ENCODE peak calls at places on chromosomes 3 and 15, in seven cellular contexts. E is psoas muscle; R is ovary; F is SK-N-DZ; G is HAP-1; C is foreskin fibroblast; V is stimulated activated naive CD8-positive, alpha-beta T cell treated with anti-CD3 and anti-CD28 coated beads, Interleukin-15, Interleukin-2, amounts not matched to agents 100 U/mL and 50 U/mL, for 24 hours. S is an unnamed sample.
A peak's percentile ranks its signal among the peaks of the same experiment; 100 is the strongest.

GRCh38 chr15:78751602-78751979 is 59.7 kb downstream of the ADAMTS7 start:
- DNase-seq in E (no peak), R (peak; percentile 11), F (no peak), G (no peak), C (no peak), V (no peak), S (no peak)

GRCh38 chr3:132554437-132554836 is 42.6 kb upstream of the ACKR4 start:
- DNase-seq in E (no peak), R (no peak), F (no peak), G (peak; percentile 29), C (peak; percentile 77), V (no peak), S (no peak)

GRCh38 chr15:78810377-78811123 is 714 bp downstream of the ADAMTS7 start:
- DNase-seq in E (peak; percentile 64), R (peak; percentile 66), F (peak; percentile 58), G (peak; percentile 48), C (peak; percentile 12), V (peak; percentile 15), S (no peak)

GRCh38 chr15:100715571-100716455 is 113.4 kb downstream of the ASB7 start:
- DNase-seq in E (peak; percentile 34), R (no peak), F (no peak), G (no peak), C (no peak), V (no peak), S (no peak)

GRCh38 chr3:13708301-13708700 is 159.4 kb downstream of the FBLN2 start:
- DNase-seq in E (no peak), R (peak; percentile 7), F (no peak), G (no peak), C (no peak), V (no peak), S (no peak)

GRCh38 chr3:4584537-4585249 is 91.5 kb downstream of the ITPR1 start:
- DNase-seq in E (no peak), R (peak; percentile 68), F (no peak), G (no peak), C (no peak), V (peak; percentile 25), S (no peak)

GRCh38 chr3:191356586-191357439 is 26.5 kb upstream of the UTS2B start:
- DNase-seq in E (peak; percentile 34), R (peak; percentile 31), F (no peak), G (peak; percentile 63), C (peak; percentile 45), V (no peak), S (no peak)

GRCh38 chr3:152235709-152236298 is 32.9 kb upstream of the MBNL1 start:
- DNase-seq in E (no peak), R (no peak), F (no peak), G (peak; percentile 15), C (peak; percentile 48), V (no peak), S (no peak)

GRCh38 chr3:112681822-112682325 is 40.9 kb upstream of the CCDC80 start:
- DNase-seq in E (no peak), R (no peak), F (no peak), G (no peak), C (no peak), V (no peak), S (no peak)

GRCh38 chr15:27059610-27060202 is 88.7 kb downstream of the GABRG3 start:
- DNase-seq in E (no peak), R (no peak), F (peak; percentile 49), G (peak; percentile 42), C (peak; percentile 1), V (peak; percentile 32), S (no peak)

GRCh38 chr3:135503429-135504083 is 462.0 kb upstream of the PPP2R3A start:
- DNase-seq in E (peak; percentile 56), R (no peak), F (peak; percentile 71), G (peak; percentile 54), C (peak; percentile 60), V (peak; percentile 33), S (peak; percentile 17)

GRCh38 chr3:191363221-191363620 is 32.9 kb upstream of the UTS2B start:
- DNase-seq in E (no peak), R (no peak), F (no peak), G (peak; percentile 1), C (no peak), V (no peak), S (no peak)

GRCh38 chr15:29935296-29936020 is 113.2 kb upstream of the TJP1 start:
- DNase-seq in E (no peak), R (no peak), F (no peak), G (no peak), C (peak; percentile 47), V (no peak), S (no peak)

GRCh38 chr15:71199384-71200351 is 84.4 kb downstream of the THSD4 start:
- DNase-seq in E (no peak), R (no peak), F (peak; percentile 9), G (no peak), C (no peak), V (no peak), S (no peak)

GRCh38 chr3:59816312-59816711 is 766.5 kb upstream of the CFAP20DC start:
- DNase-seq in E (no peak), R (no peak), F (no peak), G (no peak), C (no peak), V (no peak), S (no peak)

GRCh38 chr3:134527037-134527436 is 41.2 kb downstream of the CEP63 start:
- DNase-seq in E (no peak), R (no peak), F (no peak), G (no peak), C (no peak), V (peak; percentile 11), S (no peak)

GRCh38 chr3:73602171-73602570 is 22.6 kb downstream of the PDZRN3 start:
- DNase-seq in E (no peak), R (no peak), F (no peak), G (peak; percentile 74), C (peak; percentile 93), V (no peak), S (no peak)

GRCh38 chr3:109729111-109729510 is 391.8 kb upstream of the DPPA4 start:
- DNase-seq in E (no peak), R (no peak), F (no peak), G (no peak), C (peak; percentile 28), V (no peak), S (no peak)